ENCODE peak calls at places on chromosome 21, in eight cellular contexts. R is transverse colon, G is esophagus muscularis mucosa, T is breast epithelium, A is Panc1, C is HCT116, V is stomach, I is HepG2. H is an unnamed sample.

GRCh38 chr21:34100789-34101188 is 27.4 kb downstream of the MRPS6 start:
- DNase-seq in C (no peak), T (no peak), V (no peak), I (no peak), R (no peak), A (no peak), G (no peak), H (no peak)

GRCh38 chr21:41927727-41928409 is 25.9 kb downstream of the C2CD2 start:
- DNase-seq in V (no peak), R (no peak), I (no peak), A (no peak), G (no peak), T (no peak), C (no peak), H (no peak)

GRCh38 chr21:42439284-42440186 is 35.8 kb downstream of the UBASH3A start:
- DNase-seq in V (no peak), R (peak), I (no peak), C (no peak), G (no peak), A (no peak), T (no peak), H (no peak)

GRCh38 chr21:25834376-25834775 is 99.6 kb downstream of the GABPA start:
- DNase-seq in V (no peak), T (no peak), A (no peak), R (no peak), I (no peak), G (no peak), C (no peak), H (no peak)

GRCh38 chr21:25518491-25518911 is 88.8 kb downstream of the MRPL39 start:
- DNase-seq in A (no peak), T (no peak), G (no peak), I (no peak), C (no peak), V (no peak), R (no peak), H (peak)

GRCh38 chr21:15774590-15774989 is 44.8 kb downstream of the USP25 start:
- DNase-seq in C (no peak), R (no peak), V (no peak), A (no peak), T (no peak), I (no peak), G (no peak), H (no peak)

GRCh38 chr21:24290151-24290833 is 1317.0 kb downstream of the MRPL39 start:
- DNase-seq in I (no peak), G (no peak), T (no peak), A (no peak), R (no peak), V (no peak), C (no peak), H (no peak)

GRCh38 chr21:35965699-35966098 is 94.6 kb downstream of the SETD4 start:
- DNase-seq in R (no peak), G (no peak), V (no peak), C (no peak), T (no peak), A (no peak), I (no peak), H (no peak)

GRCh38 chr21:41777934-41778815 is 11.3 kb upstream of the RIPK4 start:
- DNase-seq in G (peak), C (peak), I (peak), A (no peak), V (peak), R (peak), T (peak), H (peak)

GRCh38 chr21:42997053-42997452 is 22.7 kb downstream of the PKNOX1 start:
- DNase-seq in T (no peak), C (no peak), G (no peak), A (no peak), V (no peak), R (peak), I (no peak), H (no peak)

GRCh38 chr21:45869121-45870007 is 112.2 kb upstream of the COL6A1 start:
- DNase-seq in G (no peak), V (peak), R (no peak), T (no peak), C (no peak), A (no peak), I (no peak), H (no peak)

GRCh38 chr21:44299458-44300261 is at the start of gene PFKL:
- DNase-seq in A (no peak), C (no peak), R (peak), V (peak), T (peak), G (no peak), I (peak), H (peak)
- TF ChIP-seq POLR2AphosphoS5 in A (peak), C (peak), R (peak), V (peak), T (peak), G (peak), I (peak), H (peak)

GRCh38 chr21:39185157-39185556 is 1.9 kb upstream of the PSMG1 start:
- DNase-seq in V (no peak), R (no peak), A (no peak), G (no peak), T (no peak), I (no peak), C (no peak), H (no peak)
- H3K27ac ChIP-seq in V (no peak), R (no peak), A (no peak), G (no peak), T (no peak), I (no peak), C (no peak), H (no peak)

DNA sequence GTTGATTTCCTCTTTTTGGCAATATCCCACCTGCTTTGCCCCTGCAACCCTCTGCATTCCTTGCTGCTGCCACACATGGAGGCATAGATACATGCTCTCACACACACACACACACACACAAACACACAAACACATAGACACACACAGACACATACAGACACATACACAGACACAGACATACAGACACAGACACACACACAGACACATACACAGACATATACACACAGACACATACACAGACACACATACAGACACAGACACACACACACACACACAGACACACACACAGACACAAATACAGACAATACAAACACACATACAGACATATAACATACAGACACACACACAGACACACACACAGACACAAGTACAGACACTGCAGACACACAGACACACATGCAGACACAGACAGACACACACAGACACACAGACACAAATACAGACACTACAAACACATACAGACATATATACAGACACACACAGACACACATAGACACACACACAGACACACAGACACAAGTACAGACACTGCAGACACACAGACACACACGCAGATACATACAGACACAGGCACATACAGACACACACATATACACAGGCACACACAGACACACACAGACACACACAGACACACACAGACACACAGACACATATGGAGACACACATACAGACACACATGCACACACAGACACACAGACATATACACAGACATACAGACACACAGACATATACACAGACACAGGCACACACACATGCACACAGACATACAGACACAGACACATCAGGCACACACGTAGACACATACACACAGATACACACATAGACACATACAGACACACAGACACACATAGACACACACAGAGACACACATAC is 83.3 kb downstream of the MAP3K7CL start:
- DNase-seq in T (no peak), C (no peak), V (no peak), I (no peak), G (no peak), R (no peak), A (no peak), H (no peak)
- TF ChIP-seq POLR2AphosphoS5 in T (no peak), C (no peak), V (no peak), I (no peak), G (no peak), R (no peak), A (no peak), H (no peak)

GRCh38 chr21:31570824-31571425 is 88.6 kb upstream of the SOD1 start:
- DNase-seq in G (no peak), C (no peak), A (no peak), T (no peak), V (no peak), R (no peak), I (no peak), H (no peak)

GRCh38 chr21:31564439-31564838 is 95.1 kb upstream of the SOD1 start:
- DNase-seq in V (no peak), C (no peak), G (no peak), A (no peak), I (no peak), R (no peak), T (no peak), H (no peak)

GRCh38 chr21:31571879-31572278 is 87.6 kb upstream of the SOD1 start:
- DNase-seq in A (no peak), T (no peak), R (no peak), G (no peak), I (no peak), C (no peak), V (no peak), H (no peak)

GRCh38 chr21:31566061-31566460 is 93.4 kb upstream of the SOD1 start:
- DNase-seq in R (no peak), G (no peak), C (no peak), T (no peak), V (no peak), I (no peak), A (no peak), H (no peak)

GRCh38 chr21:31566611-31567010 is 92.9 kb upstream of the SOD1 start:
- DNase-seq in G (no peak), T (no peak), R (no peak), I (no peak), A (no peak), V (no peak), C (no peak), H (peak)
- H3K27ac ChIP-seq in G (no peak), T (no peak), R (no peak), I (no peak), A (no peak), V (no peak), C (no peak), H (no peak)

DNA sequence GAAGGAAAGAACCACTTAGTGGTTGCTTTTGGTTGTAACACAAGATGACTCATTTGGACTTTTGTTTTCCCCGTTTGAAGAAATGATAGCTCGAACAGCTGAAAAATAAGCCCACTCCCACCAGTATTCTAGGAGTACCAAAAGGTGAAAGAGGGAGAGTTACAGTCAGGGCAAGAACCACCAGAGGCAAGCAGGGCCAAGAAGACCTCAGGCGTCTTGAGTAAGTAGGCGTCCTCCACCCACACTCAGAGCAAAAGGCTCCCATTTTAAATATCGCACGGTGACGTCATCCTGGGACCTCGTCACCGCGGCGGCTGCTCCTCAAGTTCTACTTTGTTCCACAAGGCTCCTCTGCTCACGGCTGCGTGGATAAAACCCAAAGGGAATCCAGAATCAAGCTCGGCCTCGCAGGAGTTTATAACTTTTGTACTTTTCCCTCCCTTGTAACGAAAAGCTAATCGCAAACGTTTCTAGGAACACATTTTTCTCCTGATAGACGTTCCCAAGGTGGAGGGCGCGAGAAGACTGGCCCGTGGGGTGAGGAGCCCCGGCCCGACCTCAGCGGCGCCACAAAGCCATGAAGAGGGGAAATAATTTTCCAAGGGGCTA is 1.2 kb downstream of the BTG3 start:
- DNase-seq in I (peak), A (peak), T (peak), R (peak), G (peak), V (peak), C (peak), H (peak)
- TF ChIP-seq POLR2AphosphoS5 in I (no peak), A (no peak), T (peak), R (peak), G (peak), V (peak), C (no peak), H (peak)

GRCh38 chr21:14275806-14276205 is 59.8 kb downstream of the RBM11 start:
- DNase-seq in R (no peak), V (no peak), G (no peak), T (no peak), C (no peak), I (no peak), A (no peak), H (no peak)

GRCh38 chr21:14270631-14271030 is 54.7 kb downstream of the RBM11 start:
- DNase-seq in I (no peak), R (peak), T (no peak), G (no peak), V (no peak), A (no peak), C (no peak), H (no peak)

GRCh38 chr21:14271053-14271452 is 55.1 kb downstream of the RBM11 start:
- DNase-seq in V (no peak), T (no peak), I (no peak), C (no peak), G (no peak), R (no peak), A (no peak), H (no peak)

GRCh38 chr21:14273736-14274538 is 58.0 kb downstream of the RBM11 start:
- DNase-seq in C (no peak), A (no peak), I (no peak), T (peak), V (peak), R (peak), G (no peak), H (peak)
- H3K27ac ChIP-seq in C (no peak), A (no peak), I (no peak), T (no peak), V (no peak), R (peak), G (no peak), H (no peak)

GRCh38 chr21:37489553-37489952 is 123.0 kb downstream of the DYRK1A start:
- DNase-seq in V (no peak), C (no peak), R (no peak), T (no peak), A (no peak), G (no peak), I (no peak), H (peak)
- TF ChIP-seq POLR2AphosphoS5 in V (no peak), C (no peak), R (no peak), T (no peak), A (no peak), G (no peak), I (no peak), H (no peak)